ENCODE peak calls at places on chromosomes 6 and 20, in ten cellular contexts. Q, M, N, K, X, S, O, Z, C and L are unnamed samples.

GRCh38 chr6:139713911-139714527 is 339.6 kb upstream of the CITED2 start:
- DNase-seq in Q (no peak), M (peak), X (no peak), O (peak), N (no peak), K (no peak), S (no peak), Z (no peak), C (no peak), L (no peak)

GRCh38 chr6:33719326-33719987 is 8.0 kb upstream of the UQCC2 start:
- DNase-seq in N (no peak), S (no peak), Q (no peak), Z (no peak), X (no peak), K (no peak), O (no peak), C (no peak), M (no peak), L (no peak)

GRCh38 chr6:147666254-147666653 is 157.8 kb downstream of the SAMD5 start:
- DNase-seq in Z (no peak), N (no peak), Q (no peak), K (no peak), C (no peak), M (no peak), X (no peak), O (no peak), S (no peak), L (no peak)

GRCh38 chr6:111987295-111987694 is 66.6 kb upstream of the CCN6 start:
- DNase-seq in O (peak), K (no peak), S (no peak), M (no peak), Z (no peak), X (no peak), C (no peak), Q (no peak), N (no peak), L (no peak)

GRCh38 chr20:3924304-3925112 is 35.3 kb downstream of the PANK2 start:
- DNase-seq in S (no peak), O (no peak), X (peak), M (no peak), K (no peak), N (peak), C (no peak), Q (no peak), Z (no peak), L (no peak)

GRCh38 chr20:15951711-15952110 is 621.5 kb downstream of the KIF16B start:
- DNase-seq in Z (no peak), S (no peak), K (no peak), O (no peak), C (no peak), M (no peak), X (no peak), Q (no peak), N (no peak), L (no peak)

GRCh38 chr6:25992413-25993037 is 29.9 kb downstream of the TRIM38 start:
- DNase-seq in X (peak), K (peak), M (peak), C (peak), O (peak), S (peak), Q (peak), N (peak), Z (peak), L (peak)

GRCh38 chr20:19491241-19491640 is 266.8 kb upstream of the RIN2 start:
- DNase-seq in K (no peak), C (no peak), X (no peak), Z (no peak), M (no peak), Q (no peak), O (no peak), N (no peak), S (no peak), L (no peak)

GRCh38 chr6:31203345-31203979 is 33.0 kb upstream of the POU5F1 start:
- DNase-seq in S (no peak), M (peak), C (peak), K (no peak), O (peak), N (no peak), X (no peak), Q (peak), Z (peak), L (no peak)

GRCh38 chr20:47019106-47019824 is 124.6 kb downstream of the EYA2 start:
- DNase-seq in S (peak), C (no peak), N (peak), Z (no peak), Q (peak), O (peak), K (no peak), X (no peak), M (peak), L (no peak)

GRCh38 chr6:122268394-122268793 is 131.1 kb upstream of the HSF2 start:
- DNase-seq in C (no peak), X (no peak), N (no peak), M (no peak), Q (no peak), S (no peak), O (no peak), Z (no peak), K (no peak), L (no peak)

GRCh38 chr6:34512738-34513115 is 43.4 kb downstream of the SPDEF start:
- DNase-seq in X (no peak), M (no peak), K (no peak), C (no peak), Z (no peak), Q (no peak), O (no peak), N (no peak), S (no peak), L (no peak)

GRCh38 chr6:29834564-29835436 is 7.2 kb downstream of the HLA-G start:
- DNase-seq in C (peak), S (no peak), N (peak), Z (peak), Q (peak), K (no peak), O (peak), X (no peak), M (no peak), L (peak)

GRCh38 chr6:29708432-29709177 is 14.6 kb upstream of the HLA-F start:
- DNase-seq in S (no peak), Z (peak), M (no peak), X (no peak), N (no peak), O (no peak), Q (no peak), K (no peak), C (peak), L (no peak)

GRCh38 chr20:58461899-58462298 is 53.3 kb downstream of the APCDD1L start:
- DNase-seq in K (no peak), Q (no peak), M (no peak), Z (no peak), O (no peak), X (no peak), C (no peak), N (no peak), S (no peak), L (no peak)

GRCh38 chr20:63740070-63740500 is 509 bp downstream of the SLC2A4RG start:
- DNase-seq in O (peak), M (peak), S (no peak), Q (no peak), K (peak), X (peak), C (peak), N (no peak), Z (peak), L (peak)

GRCh38 chr20:63741354-63741675 is 1.7 kb downstream of the SLC2A4RG start:
- DNase-seq in M (no peak), Z (no peak), X (no peak), N (no peak), C (no peak), K (no peak), Q (no peak), S (no peak), O (no peak), L (no peak)

GRCh38 chr20:63741676-63742380 is 2.3 kb downstream of the SLC2A4RG start:
- DNase-seq in S (no peak), M (no peak), N (no peak), O (no peak), K (no peak), X (peak), Q (no peak), Z (no peak), C (no peak), L (no peak)

GRCh38 chr20:63739129-63740069 is at the start of gene SLC2A4RG:
- DNase-seq in S (no peak), N (peak), M (peak), X (peak), O (peak), K (peak), Z (peak), C (peak), Q (peak), L (peak)

DNA sequence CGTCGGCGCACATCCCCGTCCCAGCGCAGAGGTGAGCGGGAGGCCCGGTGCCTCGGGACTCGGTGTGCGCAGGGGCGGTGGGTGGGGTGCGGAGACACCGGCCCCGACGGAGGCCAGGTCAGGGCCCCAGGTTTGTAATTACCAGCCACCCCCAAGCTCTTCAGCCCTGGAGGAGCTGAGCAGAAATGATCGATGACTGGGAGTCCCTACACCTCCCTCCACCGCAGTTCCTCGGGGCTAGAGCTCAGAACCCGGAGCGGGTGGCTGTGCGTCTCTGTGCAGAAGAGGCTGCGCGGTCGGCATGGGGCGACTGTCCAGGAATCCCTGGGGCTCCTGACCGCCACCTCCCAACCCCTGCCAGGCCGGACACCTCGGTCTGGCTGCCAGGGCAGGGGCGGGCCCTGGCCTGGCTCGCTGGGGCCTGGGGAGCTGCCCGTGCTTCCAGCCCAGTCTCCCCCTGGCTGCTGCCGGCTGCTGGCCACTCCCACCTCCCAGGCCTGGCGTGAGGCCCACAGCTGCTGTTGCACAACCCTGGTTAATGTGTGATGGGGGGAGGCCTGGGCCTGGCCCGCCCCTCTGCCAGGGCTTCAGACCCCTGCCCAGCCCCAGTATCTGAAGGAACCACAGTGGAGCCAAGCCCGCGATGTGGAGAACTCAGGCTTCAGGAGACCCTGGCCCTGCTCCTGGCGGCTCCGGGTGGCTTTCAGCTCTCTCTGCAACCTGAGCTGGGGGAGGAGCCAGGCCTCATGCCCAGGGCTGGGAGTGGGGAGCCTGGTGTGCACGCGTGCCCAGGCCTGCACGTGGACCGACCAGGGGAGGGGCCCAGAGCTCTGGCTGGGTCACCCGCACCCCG is 1.2 kb downstream of the SLC2A4RG start:
- DNase-seq in Q (peak), O (peak), X (peak), N (peak), S (peak), C (peak), M (peak), K (peak), Z (peak), L (peak)
- TF ChIP-seq CTCF in Q (peak), O (peak), X (no peak), N (no peak), S (peak), C (no peak), M (peak), K (peak), Z (no peak), L (no peak)

DNA sequence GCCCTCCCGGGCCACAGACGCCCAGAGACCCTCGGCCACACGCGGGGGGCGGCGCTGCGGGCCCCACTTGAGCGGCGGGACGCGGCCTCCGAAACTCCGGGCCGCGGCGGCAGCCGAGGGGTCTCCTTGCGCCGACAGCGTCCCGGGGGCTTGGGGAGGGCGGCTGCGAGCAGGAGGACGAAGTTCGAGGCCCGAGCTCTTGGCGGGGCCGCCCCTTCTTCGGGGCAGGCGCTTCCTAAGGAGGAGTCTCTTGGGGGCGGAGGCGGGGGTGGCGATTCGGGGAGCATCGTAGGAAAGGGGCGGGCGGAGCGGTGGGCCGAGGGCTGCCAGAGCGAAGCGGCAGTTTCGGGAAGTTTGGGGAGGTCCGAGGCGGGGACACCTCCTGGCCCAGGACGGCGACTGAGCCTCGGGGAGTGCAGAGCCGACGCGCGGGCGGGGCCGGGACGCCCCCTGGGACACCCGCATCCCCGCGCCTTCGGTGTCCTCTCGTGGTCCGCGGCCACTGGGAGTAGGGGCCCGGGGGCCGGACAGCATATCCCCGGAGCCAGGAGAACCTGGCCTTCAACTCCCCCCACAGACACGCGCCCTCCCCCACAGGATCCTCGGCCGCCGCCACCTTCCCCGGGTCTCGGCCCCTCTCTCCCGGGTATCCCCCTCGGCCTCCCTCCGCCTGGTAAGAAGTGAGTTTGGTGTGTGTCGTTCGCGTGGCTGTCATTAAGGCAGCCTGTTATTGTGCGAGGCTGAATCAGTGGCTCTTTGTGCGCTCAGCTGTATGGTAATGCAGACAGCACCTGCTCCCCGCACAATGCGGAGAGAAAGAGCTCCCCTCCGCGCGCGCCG is 613 bp upstream of the DLL1 start:
- DNase-seq in O (no peak), C (peak), S (no peak), Z (peak), X (no peak), K (peak), M (peak), N (peak), Q (no peak), L (peak)
- TF ChIP-seq CTCF in O (no peak), C (no peak), S (no peak), Z (peak), X (no peak), K (peak), M (peak), N (no peak), Q (no peak), L (no peak)

DNA sequence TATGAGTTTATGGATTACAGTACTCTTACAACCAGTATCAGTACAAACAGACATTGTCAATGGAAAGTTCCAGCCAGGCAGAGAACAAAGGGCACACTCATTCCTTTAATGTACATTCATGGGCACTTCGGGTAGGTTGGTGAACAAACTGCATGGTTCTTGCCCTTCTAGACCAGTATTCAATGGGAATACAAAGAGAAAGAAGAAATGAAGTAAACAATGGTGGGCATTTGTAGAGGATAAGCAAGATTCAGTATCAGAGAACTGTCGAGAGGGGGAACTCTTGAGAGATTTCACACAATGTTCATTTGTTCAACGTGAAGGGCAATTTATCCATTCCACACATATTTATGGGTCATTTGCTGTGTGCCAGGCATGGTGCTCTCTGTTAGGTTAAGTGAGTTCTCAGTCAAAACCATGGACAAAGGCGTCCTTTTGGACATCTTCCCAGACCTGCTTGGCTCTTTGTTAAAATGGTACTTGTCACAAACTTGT is 714.8 kb downstream of the DHX35 start:
- DNase-seq in S (no peak), C (no peak), Q (no peak), N (no peak), O (no peak), M (no peak), K (no peak), Z (no peak), X (no peak), L (no peak)
- TF ChIP-seq CTCF in S (peak), C (no peak), Q (no peak), N (no peak), O (no peak), M (peak), K (peak), Z (peak), X (no peak), L (peak)

GRCh38 chr6:65199683-65200082 is 507.3 kb downstream of the EYS start:
- DNase-seq in S (no peak), K (no peak), O (no peak), Z (no peak), M (no peak), C (no peak), N (no peak), X (no peak), Q (no peak), L (no peak)

GRCh38 chr6:65199121-65199520 is 507.9 kb downstream of the EYS start:
- DNase-seq in Q (no peak), M (no peak), X (no peak), K (no peak), Z (no peak), O (no peak), N (no peak), C (no peak), S (peak), L (no peak)

GRCh38 chr6:65202738-65203137 is 504.3 kb downstream of the EYS start:
- DNase-seq in Z (no peak), N (peak), X (no peak), S (no peak), K (no peak), M (no peak), C (no peak), Q (no peak), O (no peak), L (no peak)
- TF ChIP-seq CTCF in Z (no peak), N (no peak), X (no peak), S (no peak), K (no peak), M (no peak), C (no peak), Q (no peak), O (no peak), L (no peak)

GRCh38 chr6:127121637-127121960 is 3.1 kb downstream of the RSPO3 start:
- DNase-seq in N (no peak), Z (no peak), Q (no peak), S (no peak), X (no peak), M (no peak), C (no peak), O (no peak), K (no peak), L (no peak)

GRCh38 chr6:127119361-127120108 is 1.1 kb downstream of the RSPO3 start:
- DNase-seq in Q (no peak), Z (no peak), C (no peak), O (peak), S (no peak), K (no peak), M (peak), N (peak), X (no peak), L (peak)

GRCh38 chr6:127118505-127119360 is at the start of gene RSPO3:
- DNase-seq in K (no peak), Z (no peak), O (peak), X (no peak), C (no peak), Q (no peak), S (no peak), N (peak), M (peak), L (peak)

GRCh38 chr6:127120109-127120786 is 1.8 kb downstream of the RSPO3 start:
- DNase-seq in N (no peak), Z (no peak), S (no peak), M (peak), C (no peak), X (no peak), O (no peak), Q (no peak), K (no peak), L (peak)

GRCh38 chr6:127120787-127121636 is 2.5 kb downstream of the RSPO3 start:
- DNase-seq in M (peak), Z (peak), C (peak), S (peak), K (peak), X (no peak), Q (peak), O (peak), N (peak), L (peak)
- TF ChIP-seq CTCF in M (peak), Z (peak), C (peak), S (peak), K (peak), X (peak), Q (peak), O (peak), N (peak), L (peak)

GRCh38 chr20:62892348-62893304 is 31.0 kb upstream of the TCFL5 start:
- DNase-seq in S (no peak), Q (no peak), K (no peak), N (no peak), M (no peak), C (no peak), X (no peak), Z (no peak), O (no peak), L (no peak)

GRCh38 chr20:62894261-62894660 is 32.0 kb downstream of the DIDO1 start:
- DNase-seq in Q (no peak), S (no peak), M (no peak), Z (no peak), N (no peak), K (no peak), X (no peak), C (no peak), O (no peak), L (no peak)

GRCh38 chr20:62895539-62895938 is 30.8 kb downstream of the DIDO1 start:
- DNase-seq in O (no peak), N (no peak), Z (no peak), S (no peak), C (no peak), X (no peak), M (no peak), K (no peak), Q (no peak), L (no peak)

GRCh38 chr20:62891111-62891510 is 29.5 kb upstream of the TCFL5 start:
- DNase-seq in X (no peak), S (no peak), K (no peak), Q (no peak), O (no peak), M (no peak), N (no peak), Z (no peak), C (peak), L (no peak)

GRCh38 chr20:62893700-62894099 is 32.1 kb upstream of the TCFL5 start:
- DNase-seq in Z (no peak), M (no peak), S (no peak), N (no peak), O (no peak), K (no peak), C (no peak), X (no peak), Q (no peak), L (no peak)
- TF ChIP-seq CTCF in Z (no peak), M (no peak), S (peak), N (no peak), O (no peak), K (no peak), C (no peak), X (no peak), Q (peak), L (no peak)